ENCODE peak calls at places on chromosomes 5 and 9, in eight cellular contexts. B is GM06990, W is fibroblast of pulmonary artery, R is PC-3, G is nephron progenitor cell, U is colonic mucosa, Q is cardiac fibroblast, F is astrocyte of the spinal cord. X is an unnamed sample.

GRCh38 chr9:134391319-134392231 is 65.3 kb downstream of the RXRA start:
- DNase-seq in B (peak), W (no peak), R (no peak), G (no peak), U (no peak), Q (no peak), F (no peak), X (no peak)

GRCh38 chr9:80605129-80605528 is 1033.4 kb downstream of the TLE4 start:
- DNase-seq in B (no peak), W (peak), R (peak), G (no peak), U (no peak), Q (peak), F (peak), X (no peak)

GRCh38 chr9:71767421-71768321 is 642 bp downstream of the CEMIP2 start:
- DNase-seq in B (no peak), W (peak), R (no peak), G (peak), U (peak), Q (peak), F (no peak), X (no peak)

GRCh38 chr5:101012880-101013279 is 109.8 kb upstream of the ST8SIA4 start:
- DNase-seq in B (no peak), W (no peak), R (peak), G (no peak), U (no peak), Q (no peak), F (no peak), X (no peak)

GRCh38 chr9:71984388-71985069 is 73.1 kb downstream of the C9orf85 start:
- DNase-seq in B (no peak), W (peak), R (peak), G (no peak), U (peak), Q (peak), F (peak), X (peak)

GRCh38 chr5:180718810-180719453 is 20.9 kb downstream of the OR2Y1 start:
- DNase-seq in B (no peak), W (peak), R (peak), G (peak), U (no peak), Q (peak), F (peak), X (peak)

GRCh38 chr5:39076757-39077475 is 2.7 kb upstream of the RICTOR start:
- DNase-seq in B (peak), W (peak), R (peak), G (no peak), U (no peak), Q (peak), F (peak), X (peak)

GRCh38 chr5:114101153-114101552 is 260.7 kb upstream of the KCNN2 start:
- DNase-seq in B (no peak), W (peak), R (peak), G (peak), U (peak), Q (peak), F (peak), X (peak)

GRCh38 chr9:78295177-78295575 is 1.7 kb upstream of the PSAT1 start:
- DNase-seq in B (no peak), W (no peak), R (no peak), G (no peak), U (no peak), Q (no peak), F (no peak), X (no peak)

GRCh38 chr5:38670878-38671277 is 114.4 kb upstream of the LIFR start:
- DNase-seq in B (no peak), W (peak), R (no peak), G (no peak), U (no peak), Q (peak), F (peak), X (no peak)

GRCh38 chr5:114360816-114361723 is 800 bp upstream of the KCNN2 start:
- DNase-seq in B (peak), W (no peak), R (no peak), G (peak), U (peak), Q (no peak), F (no peak), X (peak)

GRCh38 chr5:87541033-87541432 is 128.3 kb upstream of the CCNH start:
- DNase-seq in B (no peak), W (peak), R (peak), G (no peak), U (peak), Q (peak), F (peak), X (peak)

GRCh38 chr5:169139381-169140125 is 161.4 kb downstream of the SLIT3 start:
- DNase-seq in B (no peak), W (no peak), R (peak), G (no peak), U (peak), Q (peak), F (no peak), X (no peak)

GRCh38 chr5:150590979-150591411 is 49.5 kb upstream of the SYNPO start:
- DNase-seq in B (no peak), W (peak), R (no peak), G (peak), U (no peak), Q (peak), F (no peak), X (no peak)

GRCh38 chr5:6714221-6715041 is 1.2 kb downstream of the TENT4A start:
- DNase-seq in B (peak), W (no peak), R (peak), G (peak), U (peak), Q (peak), F (no peak), X (no peak)

GRCh38 chr5:10250804-10251276 is 760 bp downstream of the CCT5 start:
- DNase-seq in B (no peak), W (peak), R (peak), G (no peak), U (no peak), Q (peak), F (peak), X (peak)

GRCh38 chr5:159965031-159965837 is 43.7 kb upstream of the TTC1 start:
- DNase-seq in B (no peak), W (peak), R (peak), G (peak), U (peak), Q (peak), F (peak), X (peak)

GRCh38 chr5:181187500-181188213 is 17.3 kb downstream of the TRIM7 start:
- DNase-seq in B (peak), W (peak), R (peak), G (peak), U (peak), Q (peak), F (peak), X (peak)

GRCh38 chr5:174504266-174504726 is 220.1 kb upstream of the MSX2 start:
- DNase-seq in B (no peak), W (peak), R (peak), G (no peak), U (no peak), Q (peak), F (no peak), X (no peak)

GRCh38 chr5:178356459-178356872 is 123.9 kb upstream of the PHYKPL start:
- DNase-seq in B (no peak), W (no peak), R (no peak), G (peak), U (no peak), Q (no peak), F (no peak), X (no peak)

GRCh38 chr5:100852988-100853449 is 50.1 kb downstream of the ST8SIA4 start:
- DNase-seq in B (peak), W (no peak), R (no peak), G (no peak), U (no peak), Q (no peak), F (no peak), X (no peak)

GRCh38 chr9:4538107-4538506 is 47.8 kb downstream of the SLC1A1 start:
- DNase-seq in B (no peak), W (no peak), R (no peak), G (no peak), U (no peak), Q (no peak), F (no peak), X (no peak)

GRCh38 chr9:69122086-69122390 is 52.0 kb upstream of the TJP2 start:
- DNase-seq in B (peak), W (peak), R (peak), G (peak), U (peak), Q (peak), F (peak), X (peak)

GRCh38 chr9:109905472-109905871 is 125.5 kb downstream of the PALM2AKAP2 start:
- DNase-seq in B (no peak), W (no peak), R (no peak), G (no peak), U (no peak), Q (no peak), F (no peak), X (no peak)

GRCh38 chr5:14449052-14449661 is 132.4 kb upstream of the OTULINL start:
- DNase-seq in B (no peak), W (peak), R (peak), G (peak), U (peak), Q (peak), F (peak), X (peak)

GRCh38 chr5:33114361-33114760 is 326.4 kb upstream of the TARS1 start:
- DNase-seq in B (no peak), W (no peak), R (no peak), G (no peak), U (no peak), Q (no peak), F (no peak), X (no peak)

GRCh38 chr5:172523146-172523745 is 68.9 kb upstream of the SH3PXD2B start:
- DNase-seq in B (no peak), W (no peak), R (no peak), G (no peak), U (peak), Q (no peak), F (no peak), X (no peak)

GRCh38 chr5:92687793-92688467 is 893.1 kb downstream of the NR2F1-AS1 start:
- DNase-seq in B (no peak), W (peak), R (peak), G (no peak), U (no peak), Q (peak), F (peak), X (peak)
- TF ChIP-seq CTCF in B (no peak), W (peak), R (peak), G (peak), U (no peak), Q (peak), F (peak), X (peak)

GRCh38 chr5:120465281-120465961 is 1.3 kb downstream of the PRR16 start:
- DNase-seq in B (no peak), W (no peak), R (peak), G (peak), U (peak), Q (peak), F (peak), X (peak)

GRCh38 chr5:120463026-120463770 is 902 bp upstream of the PRR16 start:
- DNase-seq in B (no peak), W (no peak), R (no peak), G (no peak), U (no peak), Q (no peak), F (no peak), X (no peak)

GRCh38 chr5:120464627-120465280 is 654 bp downstream of the PRR16 start:
- DNase-seq in B (peak), W (no peak), R (peak), G (peak), U (peak), Q (peak), F (peak), X (peak)

GRCh38 chr5:120466337-120467006 is 2.4 kb downstream of the PRR16 start:
- DNase-seq in B (peak), W (no peak), R (no peak), G (no peak), U (no peak), Q (no peak), F (no peak), X (no peak)

GRCh38 chr5:120463991-120464626 is at the start of gene PRR16:
- DNase-seq in B (peak), W (peak), R (peak), G (peak), U (peak), Q (peak), F (peak), X (peak)
- TF ChIP-seq CTCF in B (no peak), W (no peak), R (no peak), G (no peak), U (no peak), Q (peak), F (no peak), X (peak)

GRCh38 chr9:9920425-9920824 is 692.4 kb downstream of the PTPRD start:
- DNase-seq in B (no peak), W (no peak), R (no peak), G (no peak), U (no peak), Q (no peak), F (no peak), X (no peak)

GRCh38 chr9:9917400-9917799 is 695.4 kb downstream of the PTPRD start:
- DNase-seq in B (no peak), W (no peak), R (no peak), G (no peak), U (no peak), Q (no peak), F (no peak), X (no peak)

GRCh38 chr9:9921771-9922170 is 691.0 kb downstream of the PTPRD start:
- DNase-seq in B (no peak), W (no peak), R (no peak), G (no peak), U (no peak), Q (no peak), F (no peak), X (no peak)

GRCh38 chr9:9914174-9914573 is 698.6 kb downstream of the PTPRD start:
- DNase-seq in B (no peak), W (no peak), R (no peak), G (no peak), U (no peak), Q (no peak), F (no peak), X (no peak)

DNA sequence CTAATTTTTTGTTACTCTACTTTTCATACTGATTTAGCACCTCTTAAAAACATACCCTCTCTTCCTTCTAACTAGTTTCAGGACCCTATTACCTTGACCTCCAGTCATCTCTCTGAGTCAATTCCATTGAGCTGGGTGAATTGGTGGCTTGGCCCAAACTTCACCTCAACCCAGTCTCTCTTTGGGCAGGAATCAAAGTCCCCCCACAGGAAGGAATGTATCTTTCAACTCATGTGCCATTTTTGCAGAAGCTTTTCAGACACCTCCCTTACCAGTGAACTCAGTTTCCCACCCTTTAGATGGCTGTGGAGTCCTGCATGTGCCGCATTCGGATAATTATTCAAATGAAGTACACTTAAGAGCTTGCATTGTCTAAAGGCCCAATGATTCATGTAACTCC is 693.6 kb downstream of the PTPRD start:
- DNase-seq in B (no peak), W (no peak), R (no peak), G (no peak), U (no peak), Q (no peak), F (no peak), X (no peak)
- TF ChIP-seq CTCF in B (no peak), W (no peak), R (no peak), G (no peak), U (no peak), Q (no peak), F (no peak), X (no peak)

GRCh38 chr5:145912019-145912418 is 24.4 kb upstream of the SH3RF2 start:
- DNase-seq in B (no peak), W (no peak), R (no peak), G (no peak), U (no peak), Q (no peak), F (no peak), X (no peak)
- TF ChIP-seq CTCF in B (no peak), W (no peak), R (no peak), G (no peak), U (no peak), Q (no peak), F (no peak), X (no peak)

GRCh38 chr5:142014911-142015584 is 2.2 kb upstream of the GNPDA1 start:
- DNase-seq in B (no peak), W (peak), R (peak), G (peak), U (peak), Q (peak), F (peak), X (peak)

GRCh38 chr5:142011572-142012185 is 1.1 kb downstream of the GNPDA1 start:
- DNase-seq in B (no peak), W (no peak), R (no peak), G (no peak), U (no peak), Q (no peak), F (no peak), X (no peak)

GRCh38 chr5:142013734-142014495 is 1.1 kb upstream of the GNPDA1 start:
- DNase-seq in B (no peak), W (peak), R (peak), G (no peak), U (peak), Q (peak), F (peak), X (peak)

GRCh38 chr5:142012186-142012785 is 541 bp downstream of the GNPDA1 start:
- DNase-seq in B (no peak), W (peak), R (peak), G (peak), U (peak), Q (peak), F (peak), X (peak)

DNA sequence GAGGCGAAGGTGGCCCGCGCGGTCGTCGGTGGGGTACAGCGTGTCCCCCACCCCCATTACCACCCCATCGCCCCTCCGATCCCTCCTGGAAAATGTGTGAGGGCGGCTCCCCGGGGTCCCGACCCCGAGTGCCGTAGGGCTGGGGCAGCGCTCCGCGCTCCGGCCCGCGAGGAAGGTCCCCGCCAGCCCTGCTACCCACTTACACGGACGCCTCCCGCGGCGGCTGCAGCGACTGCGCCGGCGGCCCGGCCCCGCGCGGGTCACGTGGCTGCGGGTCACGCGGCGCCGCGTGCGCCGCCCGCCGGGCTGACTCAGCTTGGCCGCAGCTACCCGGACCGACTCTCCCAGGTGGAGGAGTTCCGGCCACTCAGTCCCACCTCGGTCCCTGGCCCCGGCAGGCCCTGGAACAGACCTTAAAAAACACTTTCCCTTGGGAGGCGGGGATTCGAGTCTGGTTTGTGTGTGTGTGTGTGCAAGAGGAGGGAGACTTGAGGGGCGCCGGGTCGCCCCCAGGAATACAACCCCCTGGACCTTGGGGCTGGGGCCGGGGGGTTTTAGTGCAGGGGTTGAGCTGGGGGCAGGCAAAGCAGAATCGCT is at the start of gene GNPDA1:
- DNase-seq in B (peak), W (peak), R (peak), G (peak), U (peak), Q (peak), F (peak), X (peak)
- TF ChIP-seq CTCF in B (no peak), W (no peak), R (no peak), G (no peak), U (no peak), Q (no peak), F (no peak), X (no peak)

DNA sequence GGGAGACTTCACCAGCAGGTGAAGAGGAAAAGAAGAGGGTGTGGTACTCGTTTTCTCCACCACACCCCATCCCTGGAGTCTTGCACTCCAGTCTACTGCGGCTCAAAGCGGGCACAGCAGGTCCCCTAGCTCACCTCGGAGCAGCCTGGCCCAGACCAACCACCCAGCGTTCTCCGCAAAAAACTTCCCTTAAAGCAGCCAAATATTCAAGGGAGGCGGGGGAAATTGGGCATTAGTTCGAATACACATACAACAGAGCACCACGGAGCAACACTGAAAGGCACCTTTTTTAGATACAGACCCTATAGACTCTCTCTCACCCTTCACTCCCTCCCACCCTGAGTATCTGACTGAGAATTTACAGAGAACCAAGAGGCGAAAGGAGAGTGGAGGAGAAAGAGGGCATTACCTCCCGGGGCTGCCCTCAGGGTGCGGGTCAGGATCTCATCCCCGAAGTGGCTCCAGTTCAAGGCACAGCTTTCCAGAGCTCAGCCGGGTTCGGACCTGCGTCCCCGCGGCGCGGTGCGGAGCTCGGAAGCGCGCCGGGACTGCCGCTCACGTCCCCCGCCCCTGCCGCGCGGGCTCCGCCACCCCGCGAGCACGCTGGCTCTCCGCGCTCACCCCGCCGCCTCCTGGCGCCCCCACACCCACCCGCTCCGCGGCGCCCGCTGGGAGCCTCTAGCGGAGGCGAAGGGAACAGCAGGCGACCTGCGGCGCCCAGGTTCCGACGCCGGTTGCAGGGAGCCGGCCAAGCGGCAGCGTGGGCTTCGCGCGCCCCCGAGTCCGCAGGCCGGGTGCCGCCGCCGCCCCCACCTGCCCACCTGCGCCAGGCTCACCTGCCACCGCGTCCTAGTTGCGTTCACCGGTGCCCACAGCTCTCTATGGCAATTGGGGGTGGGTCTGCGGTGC is 1638.7 kb upstream of the C9orf72 start:
- DNase-seq in B (peak), W (peak), R (no peak), G (peak), U (peak), Q (peak), F (peak), X (no peak)
- TF ChIP-seq CTCF in B (peak), W (peak), R (no peak), G (peak), U (peak), Q (peak), F (peak), X (peak)

GRCh38 chr5:167710444-167711025 is 580.9 kb upstream of the WWC1 start:
- DNase-seq in B (no peak), W (no peak), R (no peak), G (no peak), U (no peak), Q (no peak), F (no peak), X (peak)

GRCh38 chr5:167713186-167713585 is 578.3 kb upstream of the WWC1 start:
- DNase-seq in B (no peak), W (no peak), R (peak), G (no peak), U (no peak), Q (no peak), F (no peak), X (no peak)

GRCh38 chr5:167709625-167710024 is 581.8 kb upstream of the WWC1 start:
- DNase-seq in B (no peak), W (no peak), R (no peak), G (no peak), U (no peak), Q (no peak), F (no peak), X (no peak)

DNA sequence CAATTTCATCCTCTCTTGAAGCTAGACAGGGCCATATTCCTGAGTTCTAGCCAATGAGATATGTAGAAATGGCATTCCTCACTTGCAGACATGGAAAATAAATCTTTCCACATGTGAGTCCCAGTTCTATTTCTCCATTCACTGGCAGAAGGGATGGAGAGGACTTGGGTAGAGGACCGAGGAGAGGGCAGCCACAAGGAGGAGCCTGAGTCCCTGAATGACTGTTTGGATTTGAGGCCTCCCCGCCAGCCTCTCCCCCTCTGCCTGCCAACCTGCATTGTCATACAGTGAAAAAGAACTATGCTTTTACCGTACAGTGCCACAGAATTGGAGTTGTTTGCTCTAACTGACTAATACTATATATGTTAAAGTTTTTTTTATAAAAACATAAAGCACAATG is 583.0 kb upstream of the WWC1 start:
- DNase-seq in B (no peak), W (no peak), R (no peak), G (no peak), U (no peak), Q (no peak), F (no peak), X (no peak)
- TF ChIP-seq CTCF in B (no peak), W (no peak), R (peak), G (no peak), U (no peak), Q (no peak), F (peak), X (peak)

X was measured in HFFc6.